ENCODE peak calls at places on chromosome 4, in nine cellular contexts. L is breast epithelium; O is AG04450; C is activated T-cell treated with anti-CD3 and anti-CD28 coated beads for 4 hours; K is hippocampal formation; B is fibroblast of mammary gland; U is activated CD4-positive, alpha-beta T cell treated with anti-CD3 and anti-CD28 coated beads for 48 hours; T is right cardiac atrium; A is heart right ventricle. M is an unnamed sample.

GRCh38 chr4:46390353-46391058 is 578 bp upstream of the GABRA2 start:
- DNase-seq in O (no peak), U (no peak), A (no peak), K (no peak), B (no peak), T (peak), C (no peak), L (no peak), M (no peak)

GRCh38 chr4:2621419-2621818 is 85.0 kb downstream of the FAM193A start:
- DNase-seq in L (no peak), O (no peak), U (no peak), T (no peak), A (no peak), K (no peak), B (no peak), C (no peak), M (no peak)

GRCh38 chr4:7323872-7324650 is 110.7 kb downstream of the PSAPL1 start:
- DNase-seq in K (no peak), C (no peak), U (no peak), A (no peak), T (peak), L (no peak), B (no peak), O (no peak), M (no peak)

GRCh38 chr4:141020801-141021261 is 112.4 kb downstream of the RNF150 start:
- DNase-seq in U (no peak), C (no peak), L (no peak), K (no peak), O (no peak), B (peak), A (no peak), T (no peak), M (no peak)

GRCh38 chr4:8032381-8032780 is 92.7 kb upstream of the AFAP1 start:
- DNase-seq in B (no peak), A (no peak), O (no peak), U (no peak), L (no peak), K (no peak), C (no peak), T (peak), M (no peak)

GRCh38 chr4:8900588-8900987 is 28.9 kb upstream of the HMX1 start:
- DNase-seq in U (no peak), B (no peak), K (no peak), O (no peak), C (no peak), T (peak), L (no peak), A (no peak), M (no peak)

GRCh38 chr4:11165052-11165451 is 263.6 kb downstream of the HS3ST1 start:
- DNase-seq in T (no peak), C (no peak), O (no peak), A (no peak), B (peak), L (no peak), U (no peak), K (no peak), M (no peak)

GRCh38 chr4:62917649-62918048 is 1491.6 kb downstream of the TECRL start:
- DNase-seq in O (no peak), C (no peak), K (no peak), U (no peak), B (no peak), A (no peak), L (no peak), T (no peak), M (no peak)

GRCh38 chr4:76498550-76498949 is 63.5 kb downstream of the SHROOM3 start:
- DNase-seq in B (no peak), L (no peak), U (no peak), K (no peak), T (no peak), C (no peak), A (no peak), O (no peak), M (no peak)

M was measured in GM12865.